ENCODE peak calls at places on chromosome 19, in six cellular contexts. S is cardiac fibroblast, B is endodermal cell, J is left cardiac atrium, W is Calu3, Z is body of pancreas. Q is an unnamed sample.

GRCh38 chr19:2733930-2734588 is 5.8 kb downstream of the SLC39A3 start:
- DNase-seq in S (no peak), B (no peak), Z (no peak), W (no peak), J (no peak), Q (no peak)

GRCh38 chr19:14354445-14354844 is 26.8 kb upstream of the ADGRE5 start:
- DNase-seq in S (no peak), W (no peak), J (no peak), Z (no peak), B (no peak), Q (no peak)

GRCh38 chr19:38729653-38730469 is 14.4 kb downstream of the CAPN12 start:
- DNase-seq in J (peak), Z (peak), S (peak), B (peak), W (peak), Q (no peak)

GRCh38 chr19:33580645-33581037 is 41.1 kb upstream of the CHST8 start:
- DNase-seq in Z (peak), W (peak), B (no peak), S (no peak), J (no peak), Q (no peak)

GRCh38 chr19:55391191-55391670 is 5.5 kb downstream of the RPL28 start:
- DNase-seq in S (no peak), J (no peak), Z (no peak), W (no peak), B (no peak), Q (no peak)

GRCh38 chr19:10431254-10431942 is 11.1 kb downstream of the PDE4A start:
- DNase-seq in Z (peak), S (no peak), W (no peak), B (peak), J (no peak), Q (no peak)

GRCh38 chr19:42555317-42555716 is 27.0 kb upstream of the CEACAM1 start:
- DNase-seq in B (peak), Z (peak), J (no peak), S (no peak), W (no peak), Q (no peak)

GRCh38 chr19:51422053-51422448 is 4.6 kb upstream of the SIGLEC10 start:
- DNase-seq in B (peak), J (peak), Z (peak), S (peak), W (peak), Q (peak)

GRCh38 chr19:2341987-2342386 is 13.5 kb downstream of the SPPL2B start:
- DNase-seq in B (no peak), J (no peak), S (no peak), Z (no peak), W (no peak), Q (no peak)

GRCh38 chr19:47786566-47786965 is 8.1 kb downstream of the SELENOW start:
- DNase-seq in W (no peak), Z (no peak), B (no peak), S (no peak), J (no peak), Q (no peak)

GRCh38 chr19:30170081-30170480 is 202.1 kb upstream of the ZNF536 start:
- DNase-seq in J (no peak), W (no peak), Z (no peak), S (no peak), B (no peak), Q (no peak)

GRCh38 chr19:39828015-39828633 is 5.8 kb downstream of the DYRK1B start:
- DNase-seq in J (no peak), B (no peak), Z (no peak), W (no peak), S (no peak), Q (no peak)

GRCh38 chr19:5054551-5055456 is 85.9 kb downstream of the KDM4B start:
- DNase-seq in W (no peak), Z (no peak), B (no peak), S (no peak), J (peak), Q (no peak)

GRCh38 chr19:11405846-11406643 is 13.1 kb downstream of the RGL3 start:
- DNase-seq in B (peak), W (no peak), Z (no peak), J (peak), S (no peak), Q (no peak)

GRCh38 chr19:46303702-46304397 is 7.0 kb downstream of the HIF3A start:
- DNase-seq in B (peak), W (peak), S (peak), J (peak), Z (peak), Q (no peak)

GRCh38 chr19:33273881-33274662 is 28.3 kb downstream of the CEBPA start:
- DNase-seq in S (peak), J (peak), Z (peak), B (no peak), W (peak), Q (no peak)

GRCh38 chr19:9818175-9818733 is 625 bp downstream of the FBXL12 start:
- DNase-seq in J (no peak), Z (no peak), B (no peak), S (no peak), W (no peak), Q (no peak)

GRCh38 chr19:40419780-40420179 is 6.0 kb downstream of the SERTAD1 start:
- DNase-seq in S (no peak), W (no peak), Z (no peak), J (no peak), B (no peak), Q (no peak)

GRCh38 chr19:34254552-34255432 is at the start of gene GARRE1:
- DNase-seq in B (peak), S (peak), J (peak), Z (peak), W (peak), Q (no peak)

GRCh38 chr19:51274371-51274770 is 23.5 kb downstream of the SIGLECL1 start:
- DNase-seq in W (no peak), J (no peak), Z (no peak), B (no peak), S (no peak), Q (no peak)

GRCh38 chr19:12880551-12881171 is 588 bp downstream of the DNASE2 start:
- DNase-seq in W (no peak), Z (peak), J (peak), S (peak), B (no peak), Q (peak)

GRCh38 chr19:50562329-50562728 is 5.9 kb downstream of the LRRC4B start:
- DNase-seq in Z (no peak), W (no peak), S (no peak), B (peak), J (no peak), Q (no peak)

GRCh38 chr19:33397536-33398360 is 24.2 kb downstream of the CEBPG start:
- DNase-seq in Z (no peak), S (no peak), W (no peak), B (peak), J (peak), Q (no peak)

GRCh38 chr19:11088508-11089253 is 582 bp upstream of the LDLR start:
- DNase-seq in J (peak), W (no peak), Z (no peak), S (peak), B (no peak), Q (peak)

GRCh38 chr19:1851581-1852293 is 3.5 kb upstream of the REXO1 start:
- DNase-seq in S (no peak), B (no peak), W (no peak), Z (no peak), J (no peak), Q (no peak)

GRCh38 chr19:2973229-2973628 is 4.1 kb upstream of the TLE6 start:
- DNase-seq in B (no peak), W (no peak), S (peak), J (peak), Z (peak), Q (no peak)

GRCh38 chr19:31270897-31271568 is 78.2 kb downstream of the TSHZ3 start:
- DNase-seq in S (peak), Z (no peak), W (no peak), B (no peak), J (peak), Q (no peak)

GRCh38 chr19:10797541-10798256 is 38.3 kb downstream of the TMED1 start:
- DNase-seq in S (peak), W (no peak), J (no peak), Z (no peak), B (no peak), Q (no peak)

GRCh38 chr19:49019242-49019932 is 2.5 kb upstream of the LHB start:
- DNase-seq in S (peak), Z (peak), B (peak), J (peak), W (peak), Q (peak)

GRCh38 chr19:49862411-49863253 is 4.7 kb downstream of the PNKP start:
- DNase-seq in W (peak), J (peak), B (peak), Z (peak), S (no peak), Q (peak)

GRCh38 chr19:28074773-28075172 is 1138.2 kb downstream of the UQCRFS1 start:
- DNase-seq in S (no peak), Z (no peak), J (no peak), B (no peak), W (no peak), Q (no peak)

GRCh38 chr19:7883796-7884570 is 4.3 kb upstream of the LRRC8E start:
- DNase-seq in W (no peak), Z (no peak), B (no peak), S (peak), J (no peak), Q (no peak)

GRCh38 chr19:39870171-39870971 is 24.2 kb upstream of the FBL start:
- DNase-seq in Z (no peak), W (no peak), B (peak), J (no peak), S (no peak), Q (no peak)

Q was measured in suprapubic skin.